ENCODE peak calls at places on chromosomes 4 and X, in six cellular contexts. O is H9, C is left lung, H is heart left ventricle, S is HCT116, E is heart right ventricle. U is an unnamed sample. For H3K9me3, the result is how much of the 10 kb centered on the place peaks cover.

GRCh38 chr4:8834681-8835220 is 36.9 kb downstream of the HMX1 start:
- DNase-seq in S (no peak), E (no peak), C (peak), O (peak), H (peak), U (no peak)

GRCh38 chr4:111937368-111937767 is 207.9 kb upstream of the FAM241A start:
- DNase-seq in H (no peak), O (no peak), C (no peak), S (peak), E (no peak), U (no peak)

GRCh38 chr4:161522031-161522430 is 641.8 kb downstream of the FSTL5 start:
- DNase-seq in O (no peak), C (no peak), H (no peak), E (no peak), S (no peak), U (no peak)

GRCh38 chr4:77538574-77539157 is 67.0 kb upstream of the CXCL13 start:
- DNase-seq in H (no peak), O (no peak), C (no peak), S (peak), E (no peak), U (no peak)

GRCh38 chr4:177127658-177128057 is 182.0 kb upstream of the NEIL3 start:
- DNase-seq in H (no peak), O (no peak), S (no peak), C (no peak), E (no peak), U (no peak)

GRCh38 chrX:155056877-155057792 is 13.8 kb downstream of the CMC4 start:
- DNase-seq in O (peak), S (peak), H (peak), E (peak), C (peak), U (peak)

GRCh38 chr4:69859140-69859539 is 805 bp downstream of the SULT1E1 start:
- DNase-seq in S (no peak), E (no peak), O (no peak), C (no peak), H (no peak), U (no peak)

GRCh38 chr4:7625073-7625472 is 190.3 kb upstream of the PSAPL1 start:
- DNase-seq in E (no peak), O (no peak), H (peak), C (no peak), S (no peak), U (no peak)

GRCh38 chrX:1074755-1075154 is 137.7 kb downstream of the CRLF2 start:
- DNase-seq in O (no peak), S (no peak), C (no peak), H (no peak), E (no peak), U (no peak)

GRCh38 chr4:155638195-155638960 is 28.3 kb upstream of the GUCY1A1 start:
- DNase-seq in C (no peak), E (no peak), S (no peak), O (no peak), H (no peak), U (no peak)

GRCh38 chr4:7328913-7329638 is 105.7 kb downstream of the PSAPL1 start:
- DNase-seq in O (no peak), E (peak), S (peak), C (peak), H (peak), U (no peak)

GRCh38 chr4:168589154-168589553 is 92.3 kb downstream of the PALLD start:
- DNase-seq in C (no peak), E (peak), H (no peak), S (peak), O (no peak), U (no peak)

GRCh38 chr4:183449193-183449888 is 4.9 kb downstream of the CDKN2AIP start:
- DNase-seq in C (no peak), S (no peak), H (no peak), O (no peak), E (no peak), U (no peak)

GRCh38 chr4:6128221-6128871 is 72.0 kb downstream of the JAKMIP1 start:
- DNase-seq in S (no peak), H (no peak), C (no peak), O (no peak), E (no peak), U (no peak)

GRCh38 chr4:56821394-56822263 is at the start of gene SPINK2:
- DNase-seq in H (peak), S (peak), E (no peak), C (peak), O (peak), U (no peak)

GRCh38 chr4:139584019-139584418 is 28.0 kb upstream of the SETD7 start:
- DNase-seq in S (no peak), H (no peak), E (no peak), O (no peak), C (no peak), U (no peak)

GRCh38 chr4:155038459-155038858 is 170.0 kb upstream of the NPY2R start:
- DNase-seq in O (no peak), E (no peak), C (no peak), H (no peak), S (no peak), U (no peak)

GRCh38 chrX:2521092-2521926 is 20.5 kb upstream of the DHRSX start:
- DNase-seq in O (no peak), H (no peak), E (peak), S (no peak), C (no peak), U (peak)

GRCh38 chrX:75107863-75108509 is 48.1 kb downstream of the ABCB7 start:
- DNase-seq in S (no peak), E (peak), O (peak), C (no peak), H (no peak), U (peak)

GRCh38 chr4:56757270-56757746 is 64.2 kb downstream of the SPINK2 start:
- DNase-seq in O (no peak), C (peak), S (no peak), H (no peak), E (no peak), U (no peak)

GRCh38 chr4:148173397-148174017 is 268.7 kb downstream of the NR3C2 start:
- DNase-seq in C (no peak), O (no peak), S (no peak), E (no peak), H (no peak), U (no peak)

GRCh38 chr4:1500231-1500965 is 94.2 kb upstream of the NKX1-1 start:
- DNase-seq in C (peak), H (peak), O (no peak), S (no peak), E (no peak), U (no peak)

GRCh38 chr4:128574706-128575105 is 234.8 kb upstream of the JADE1 start:
- DNase-seq in H (no peak), S (peak), C (no peak), E (peak), O (peak), U (no peak)

GRCh38 chrX:133749370-133749769 is 236.0 kb downstream of the GPC3 start:
- DNase-seq in E (no peak), C (no peak), H (no peak), O (no peak), S (no peak), U (no peak)

GRCh38 chr4:107855723-107856122 is 31.0 kb downstream of the SGMS2 start:
- DNase-seq in S (no peak), H (no peak), O (no peak), E (no peak), C (no peak), U (no peak)

GRCh38 chrX:115521717-115522116 is 39.3 kb upstream of the PLS3 start:
- DNase-seq in O (no peak), C (no peak), E (no peak), H (no peak), S (no peak), U (no peak)

GRCh38 chr4:37326852-37327251 is 82.3 kb downstream of the NWD2 start:
- DNase-seq in S (no peak), O (no peak), C (no peak), H (no peak), E (no peak), U (no peak)

GRCh38 chr4:140666889-140667614 is 89.1 kb downstream of the TBC1D9 start:
- DNase-seq in E (no peak), O (no peak), C (no peak), S (no peak), H (no peak), U (no peak)

GRCh38 chrX:123138473-123138872 is 45.6 kb upstream of the GRIA3 start:
- DNase-seq in O (no peak), H (no peak), S (no peak), E (no peak), C (no peak), U (no peak)

GRCh38 chrX:108299101-108299591 is 139.1 kb downstream of the COL4A6 start:
- DNase-seq in H (no peak), O (no peak), E (no peak), S (no peak), C (no peak), U (no peak)

DNA sequence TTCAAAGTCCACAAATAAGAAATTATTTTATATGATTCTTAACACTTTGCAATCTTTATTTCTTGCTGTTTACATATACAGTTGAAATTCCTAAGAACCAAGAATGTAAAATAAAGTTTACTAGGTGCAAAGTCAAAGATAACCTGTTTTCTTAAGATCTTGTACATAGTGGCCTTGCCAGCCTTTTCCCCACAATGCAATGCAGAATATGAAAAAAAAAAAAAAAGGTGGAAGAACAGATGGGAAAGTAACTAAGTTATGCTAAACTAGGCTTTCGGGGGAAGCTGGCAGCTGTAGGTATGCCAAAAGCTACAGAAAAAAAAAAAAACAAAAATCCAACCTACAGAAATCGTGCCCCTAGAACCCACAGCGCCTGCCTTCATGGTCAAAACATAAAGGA is 1588.4 kb downstream of the STIM2 start:
- DNase-seq in C (no peak), S (no peak), E (no peak), H (no peak), O (no peak), U (no peak)
- H3K9me3 ChIP-seq in C (under half), S (under half), E (under half), H (under half), O (under half), U (under half)

DNA sequence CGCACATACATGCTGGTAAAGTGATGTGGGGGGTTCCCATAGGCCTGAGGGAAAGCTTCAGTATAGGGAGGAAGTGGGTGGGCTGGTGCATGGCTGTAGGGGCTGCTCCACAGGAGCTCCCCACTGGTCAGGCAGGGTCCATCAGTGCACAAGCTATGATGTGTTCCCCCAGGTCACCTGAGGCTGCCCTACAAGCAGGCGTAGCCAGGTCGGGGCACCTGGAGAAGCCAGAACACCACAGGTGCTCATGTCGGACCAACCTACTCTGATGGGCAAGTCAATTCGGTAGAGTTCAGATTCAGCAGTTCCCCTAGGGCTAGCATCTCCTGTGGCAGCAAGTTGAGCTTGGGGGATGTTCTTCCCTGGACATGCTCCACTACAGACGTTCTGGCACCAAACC is 103.3 kb upstream of the EPHA5 start:
- DNase-seq in C (no peak), S (no peak), H (no peak), O (no peak), E (no peak), U (no peak)
- H3K9me3 ChIP-seq in C (half or more), S (under half), H (under half), O (under half), E (under half), U (under half)

GRCh38 chr4:22493523-22493922 is 22.3 kb downstream of the ADGRA3 start:
- DNase-seq in C (no peak), O (no peak), H (no peak), S (no peak), E (no peak), U (no peak)

GRCh38 chr4:22491939-22492338 is 23.9 kb downstream of the ADGRA3 start:
- DNase-seq in C (no peak), O (no peak), H (no peak), S (no peak), E (no peak), U (no peak)

GRCh38 chr4:22496165-22496813 is 19.6 kb downstream of the ADGRA3 start:
- DNase-seq in E (no peak), H (no peak), C (no peak), S (no peak), O (no peak), U (no peak)

GRCh38 chr4:22490718-22491330 is 25.0 kb downstream of the ADGRA3 start:
- DNase-seq in O (no peak), C (no peak), H (no peak), S (no peak), E (no peak), U (no peak)

DNA sequence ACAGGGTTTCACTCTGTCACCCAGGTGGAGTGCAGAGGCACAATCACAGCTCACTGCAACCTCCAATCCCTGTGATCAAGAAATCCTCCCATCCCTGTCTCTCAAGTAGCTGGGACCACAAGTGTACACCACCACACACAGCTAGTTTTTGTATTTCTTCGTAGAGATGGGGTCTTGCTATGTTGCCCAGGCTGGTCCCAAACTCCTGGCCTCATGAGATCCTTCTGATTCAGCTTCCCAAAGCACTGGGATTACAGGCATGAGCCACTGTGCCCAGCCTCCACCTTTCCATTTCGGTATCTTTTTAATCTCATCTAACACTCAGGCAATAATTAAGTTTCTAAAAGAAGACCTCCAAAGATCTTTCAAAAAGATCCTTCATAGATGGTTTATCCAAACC is 22.9 kb downstream of the ADGRA3 start:
- DNase-seq in C (no peak), O (no peak), H (no peak), E (no peak), S (no peak), U (no peak)
- H3K9me3 ChIP-seq in C (under half), O (under half), H (under half), E (under half), S (under half), U (under half)

GRCh38 chrX:129423191-129423590 is 100.1 kb downstream of the SMARCA1 start:
- DNase-seq in S (no peak), C (no peak), O (no peak), H (no peak), E (no peak), U (no peak)

GRCh38 chrX:129427267-129427666 is 96.0 kb downstream of the SMARCA1 start:
- DNase-seq in C (no peak), H (no peak), S (peak), O (no peak), E (no peak), U (no peak)
- H3K9me3 ChIP-seq in C (under half), H (under half), S (under half), O (under half), E (under half), U (under half)

U was measured in gastrocnemius medialis.